ENCODE peak calls at places on chromosomes 13 and 19, in six cellular contexts. H is HAP-1; X is effector memory CD4-positive, alpha-beta T cell; A is fibroblast of lung; D is thoracic aorta; V is PC-3. Q is an unnamed sample.

GRCh38 chr19:10417598-10418280 is 2.6 kb upstream of the PDE4A start:
- DNase-seq in H (peak; percentile 57), D (no peak), X (no peak), A (no peak), V (peak; percentile 30), Q (no peak)

GRCh38 chr19:58563034-58563573 is 4.7 kb upstream of the UBE2M start:
- DNase-seq in X (no peak), D (no peak), H (no peak), A (no peak), V (no peak), Q (no peak)

GRCh38 chr13:21069561-21070004 is 8.2 kb upstream of the LATS2 start:
- DNase-seq in A (peak; percentile 96), H (no peak), D (no peak), V (peak; percentile 94), X (no peak), Q (peak; percentile 63)

GRCh38 chr13:23871616-23872220 is 17.5 kb downstream of the MIPEP start:
- DNase-seq in V (peak; percentile 58), D (no peak), X (no peak), A (peak; percentile 76), H (no peak), Q (no peak)

GRCh38 chr13:59681630-59682311 is 482.0 kb downstream of the DIAPH3 start:
- DNase-seq in D (no peak), H (no peak), X (no peak), A (peak; percentile 69), V (no peak), Q (no peak)

GRCh38 chr19:7482584-7483439 is 6.0 kb downstream of the PEX11G start:
- DNase-seq in D (no peak), V (peak; percentile 57), A (peak; percentile 14), H (peak; percentile 53), X (no peak), Q (no peak)

GRCh38 chr13:113958373-113958772 is 15.5 kb downstream of the C13orf46 start:
- DNase-seq in D (no peak), H (no peak), A (no peak), V (no peak), X (no peak), Q (no peak)

GRCh38 chr19:7216373-7216902 is 77.8 kb downstream of the INSR start:
- DNase-seq in A (no peak), X (no peak), V (no peak), D (no peak), H (no peak), Q (no peak)

GRCh38 chr13:112368883-112369282 is 7.3 kb upstream of the SPACA7 start:
- DNase-seq in H (no peak), X (no peak), D (no peak), A (no peak), V (no peak), Q (no peak)

GRCh38 chr13:93450226-93450625 is 223.6 kb downstream of the GPC6 start:
- DNase-seq in A (peak; percentile 71), D (no peak), X (no peak), V (no peak), H (peak; percentile 10), Q (no peak)

GRCh38 chr19:12987190-12987589 is 8.1 kb upstream of the NFIX start:
- DNase-seq in V (no peak), A (no peak), X (no peak), D (no peak), H (no peak), Q (no peak)

GRCh38 chr13:33606692-33607091 is 211.3 kb upstream of the RFC3 start:
- DNase-seq in A (peak; percentile 20), V (no peak), X (no peak), D (no peak), H (peak; percentile 16), Q (no peak)

GRCh38 chr19:57664269-57665127 is 4.2 kb upstream of the ZSCAN4 start:
- DNase-seq in A (peak; percentile 52), X (no peak), V (peak; percentile 31), H (peak; percentile 59), D (no peak), Q (peak; percentile 58)

GRCh38 chr13:59024434-59024833 is 1139.3 kb downstream of the DIAPH3 start:
- DNase-seq in D (no peak), V (no peak), H (no peak), X (no peak), A (no peak), Q (no peak)

GRCh38 chr13:110869805-110870706 is 44.8 kb downstream of the ANKRD10 start:
- DNase-seq in X (no peak), H (peak; percentile 27), D (peak; percentile 99), V (peak; percentile 98), A (peak; percentile 100), Q (peak; percentile 99)

GRCh38 chr19:49362048-49362925 is at the start of gene TEAD2:
- DNase-seq in H (peak; percentile 91), V (peak; percentile 63), A (peak; percentile 47), X (no peak), D (no peak), Q (peak; percentile 78)

GRCh38 chr13:59374720-59375119 is 789.0 kb downstream of the DIAPH3 start:
- DNase-seq in A (no peak), X (no peak), D (no peak), V (no peak), H (no peak), Q (no peak)

GRCh38 chr19:42074513-42075363 is 1.2 kb upstream of the ZNF574 start:
- DNase-seq in H (peak; percentile 31), X (no peak), D (no peak), A (no peak), V (no peak), Q (peak; percentile 45)

GRCh38 chr19:16074488-16075365 is 1.6 kb upstream of the TPM4 start:
- DNase-seq in X (no peak), V (no peak), H (no peak), A (no peak), D (no peak), Q (no peak)

GRCh38 chr19:294819-295686 is 3.9 kb upstream of the PLPP2 start:
- DNase-seq in A (no peak), D (no peak), V (no peak), X (no peak), H (peak; percentile 82), Q (no peak)

GRCh38 chr19:12997967-12998940 is 3.0 kb downstream of the NFIX start:
- DNase-seq in D (no peak), H (no peak), A (no peak), X (no peak), V (no peak), Q (no peak)

GRCh38 chr19:56076413-56076998 is 44.6 kb downstream of the ZNF787 start:
- DNase-seq in V (peak; percentile 81), X (peak; percentile 12), D (no peak), H (peak; percentile 74), A (peak; percentile 64), Q (peak; percentile 46)

GRCh38 chr19:51071006-51071405 is 6.1 kb upstream of the KLK13 start:
- DNase-seq in A (no peak), D (no peak), X (no peak), V (peak; percentile 91), H (no peak), Q (no peak)

GRCh38 chr13:47672982-47673670 is 327.9 kb downstream of the SUCLA2 start:
- DNase-seq in X (no peak), H (no peak), D (no peak), V (peak; percentile 2), A (peak; percentile 99), Q (peak; percentile 2)

GRCh38 chr19:45691516-45692186 is at the start of gene SNRPD2:
- DNase-seq in D (peak; percentile 82), V (peak; percentile 89), A (peak; percentile 95), X (peak; percentile 89), H (peak; percentile 96), Q (peak; percentile 95)

GRCh38 chr19:48636859-48637448 is at the start of gene DBP:
- DNase-seq in V (peak; percentile 49), A (no peak), D (no peak), X (no peak), H (no peak), Q (peak; percentile 58)

GRCh38 chr13:68107667-68108066 is 877.5 kb upstream of the PCDH9 start:
- DNase-seq in H (no peak), V (no peak), X (no peak), D (no peak), A (no peak), Q (no peak)

DNA sequence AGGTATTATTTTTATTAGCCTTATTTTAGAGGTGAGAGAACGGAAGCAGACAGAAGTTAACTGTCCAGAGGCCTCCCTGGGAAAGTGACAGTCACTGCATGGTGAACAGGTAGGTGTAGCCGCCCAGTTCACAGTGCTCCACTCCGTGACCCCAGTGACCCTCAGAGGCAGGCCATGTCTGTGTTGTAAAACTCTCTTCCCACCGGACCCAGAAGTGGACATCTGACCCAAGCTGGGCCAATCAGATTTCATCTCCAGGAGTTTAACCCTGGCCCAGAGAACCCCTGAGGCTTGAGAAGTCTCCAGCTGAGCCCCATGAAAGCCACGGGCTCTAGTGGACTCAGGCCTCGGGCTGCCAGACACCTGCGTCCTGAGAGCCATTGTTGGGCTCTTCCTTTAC is 83.6 kb upstream of the FARP1 start:
- DNase-seq in X (no peak), V (no peak), H (no peak), D (no peak), A (no peak), Q (no peak)
- H3K4me3 ChIP-seq in X (no peak overlapping the region), V (no peak overlapping the region), H (no peak overlapping the region), D (no peak overlapping the region), A (no peak overlapping the region), Q (no peak overlapping the region)

GRCh38 chr19:44332145-44332544 is 24.3 kb downstream of the ZNF112 start:
- DNase-seq in A (no peak), D (no peak), V (no peak), X (no peak), H (no peak), Q (no peak)
- H3K9me3 ChIP-seq in A (no peaks in the 10 kb centered on the region), D (peaks cover 88% of the 10 kb centered on the region), V (peaks cover 9% of the 10 kb centered on the region), X (peaks cover 7% of the 10 kb centered on the region), H (peaks cover 20% of the 10 kb centered on the region), Q (peaks cover 45% of the 10 kb centered on the region)

GRCh38 chr19:5695649-5696195 is 5.6 kb downstream of the RPL36 start:
- DNase-seq in H (no peak), V (no peak), D (no peak), X (no peak), A (no peak), Q (no peak)

GRCh38 chr19:5692785-5693194 is 2.7 kb downstream of the RPL36 start:
- DNase-seq in X (no peak), H (no peak), D (no peak), A (no peak), V (no peak), Q (no peak)

GRCh38 chr19:5694952-5695648 is 5.0 kb downstream of the RPL36 start:
- DNase-seq in V (no peak), D (no peak), H (no peak), X (no peak), A (no peak), Q (no peak)

GRCh38 chr19:5693195-5694166 is 3.4 kb downstream of the RPL36 start:
- DNase-seq in X (no peak), V (no peak), D (no peak), A (no peak), H (no peak), Q (no peak)

GRCh38 chr19:5694167-5694951 is 4.3 kb downstream of the RPL36 start:
- DNase-seq in X (no peak), D (no peak), V (no peak), H (no peak), A (no peak), Q (no peak)
- H3K36me3 ChIP-seq in X (peaks cover 69% of the 10 kb centered on the region), D (peaks cover 60% of the 10 kb centered on the region), V (peaks cover 66% of the 10 kb centered on the region), H (peaks cover 84% of the 10 kb centered on the region), A (peaks cover 56% of the 10 kb centered on the region), Q (peaks cover 36% of the 10 kb centered on the region)

DNA sequence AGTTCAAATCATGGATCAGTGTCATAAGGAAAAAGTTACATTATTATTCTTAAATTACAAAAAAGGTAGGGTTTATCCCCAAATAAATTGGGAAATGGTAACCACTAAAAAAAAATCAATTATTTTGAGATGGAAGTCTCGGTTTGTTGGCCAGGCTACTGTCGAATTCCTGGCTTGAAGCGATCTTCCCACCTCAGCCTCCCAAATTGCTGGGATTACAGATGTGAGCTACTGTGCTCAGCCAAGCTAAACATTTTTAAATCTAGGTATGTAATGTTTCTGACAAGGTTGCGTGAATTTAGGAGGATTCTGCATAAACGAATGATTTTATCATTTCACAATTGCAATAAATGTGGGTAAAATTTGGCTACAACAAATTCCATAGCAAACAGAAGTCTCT is 2.0 kb downstream of the NAA16 start:
- DNase-seq in V (no peak), H (no peak), X (no peak), D (no peak), A (no peak), Q (no peak)
- H3K4me3 ChIP-seq in V (peak overlapping the region; percentile 89), H (peak overlapping the region; percentile 94), X (no peak overlapping the region), D (peak overlapping the region; percentile 17), A (peak overlapping the region; percentile 63), Q (peak overlapping the region; percentile 99)

Q was measured in MG63.